ENCODE peak calls at places on chromosomes 11 and 22, in nine cellular contexts. Z, C, E, W, X, V, U, G and M are unnamed samples.

GRCh38 chr22:47034076-47034808 is 271.8 kb downstream of the TBC1D22A start:
- DNase-seq in W (peak; percentile 38), C (no peak), G (no peak), X (no peak), E (no peak), Z (no peak), V (no peak), U (peak; percentile 65), M (no peak)

GRCh38 chr11:36012410-36012809 is 68.5 kb downstream of the LDLRAD3 start:
- DNase-seq in U (no peak), G (peak; percentile 10), E (no peak), V (no peak), X (peak; percentile 65), C (no peak), W (no peak), Z (peak; percentile 75), M (no peak)

GRCh38 chr11:21561589-21561988 is 631.3 kb upstream of the ANO5 start:
- DNase-seq in U (no peak), V (no peak), W (no peak), E (no peak), Z (no peak), C (no peak), G (peak; percentile 72), X (no peak), M (no peak)

GRCh38 chr11:67433536-67434394 is 3.7 kb downstream of the PTPRCAP start:
- DNase-seq in W (peak; percentile 80), U (no peak), C (no peak), Z (no peak), G (no peak), V (no peak), E (no peak), X (no peak), M (no peak)

GRCh38 chr11:85889676-85890579 is 34.7 kb downstream of the CCDC83 start:
- DNase-seq in E (no peak), W (no peak), C (peak; percentile 72), G (peak; percentile 36), Z (peak; percentile 77), X (peak; percentile 84), U (no peak), V (no peak), M (no peak)

GRCh38 chr11:109978895-109979294 is 114.3 kb upstream of the ZC3H12C start:
- DNase-seq in Z (no peak), V (no peak), G (no peak), U (no peak), E (no peak), C (no peak), W (no peak), X (peak; percentile 11), M (no peak)

GRCh38 chr11:125359130-125359529 is 136.9 kb downstream of the FEZ1 start:
- DNase-seq in X (no peak), U (no peak), E (no peak), Z (no peak), C (no peak), V (no peak), G (no peak), W (no peak), M (no peak)

GRCh38 chr11:108117746-108118371 is 3.5 kb upstream of the ACAT1 start:
- DNase-seq in C (peak; percentile 52), U (no peak), X (peak; percentile 78), W (no peak), E (peak; percentile 38), Z (peak; percentile 81), V (no peak), G (peak; percentile 63), M (no peak)

GRCh38 chr11:119424775-119425174 is 1.8 kb upstream of the THY1 start:
- DNase-seq in C (no peak), Z (no peak), E (no peak), U (no peak), G (no peak), X (no peak), V (no peak), W (no peak), M (no peak)

GRCh38 chr11:76033699-76034098 is 172.6 kb downstream of the WNT11 start:
- DNase-seq in Z (no peak), W (no peak), V (no peak), U (no peak), C (no peak), E (no peak), G (no peak), X (no peak), M (no peak)

GRCh38 chr11:77065878-77066228 is 918 bp upstream of the CAPN5 start:
- DNase-seq in U (no peak), E (peak; percentile 48), G (no peak), W (no peak), Z (peak; percentile 73), V (no peak), X (peak; percentile 86), C (no peak), M (no peak)

GRCh38 chr11:62953811-62954210 is 31.0 kb downstream of the SLC22A6 start:
- DNase-seq in G (no peak), E (no peak), W (no peak), U (no peak), Z (peak; percentile 58), V (no peak), C (no peak), X (peak; percentile 60), M (no peak)

GRCh38 chr11:113449743-113450142 is 25.5 kb downstream of the DRD2 start:
- DNase-seq in Z (no peak), E (no peak), W (no peak), C (no peak), U (no peak), X (no peak), G (no peak), V (no peak), M (no peak)

GRCh38 chr11:122322369-122322768 is 206.4 kb upstream of the BLID start:
- DNase-seq in Z (peak; percentile 64), X (peak; percentile 78), U (no peak), W (no peak), E (no peak), V (no peak), G (no peak), C (no peak), M (no peak)

GRCh38 chr11:34180045-34180813 is 74.8 kb downstream of the NAT10 start:
- DNase-seq in G (no peak), C (no peak), X (no peak), V (no peak), U (no peak), W (no peak), Z (no peak), E (no peak), M (no peak)

GRCh38 chr11:68345776-68346728 is 33.7 kb downstream of the LRP5 start:
- DNase-seq in Z (no peak), W (no peak), V (no peak), U (no peak), X (peak; percentile 23), C (no peak), G (no peak), E (no peak), M (no peak)

GRCh38 chr11:114180301-114181055 is 115.7 kb upstream of the NNMT start:
- DNase-seq in G (peak; percentile 15), W (no peak), C (no peak), Z (peak; percentile 45), X (peak; percentile 36), U (no peak), E (peak; percentile 45), V (no peak), M (no peak)

GRCh38 chr11:96827164-96827563 is 437.4 kb downstream of the JRKL start:
- DNase-seq in W (no peak), G (peak; percentile 3), E (peak; percentile 47), Z (peak; percentile 64), X (peak; percentile 72), V (no peak), U (no peak), C (no peak), M (no peak)
- TF ChIP-seq CTCF in W (no peak), G (no peak), E (peak; percentile 51), Z (peak; percentile 40), X (peak; percentile 40), V (no peak), U (peak; percentile 38), C (no peak), M (no peak)

GRCh38 chr11:129819237-129819636 is 3.6 kb downstream of the TMEM45B start:
- DNase-seq in G (no peak), Z (no peak), V (no peak), U (no peak), X (no peak), E (no peak), C (no peak), W (no peak), M (no peak)
- TF ChIP-seq CTCF in G (no peak), Z (no peak), V (no peak), U (no peak), X (no peak), E (no peak), C (no peak), W (no peak), M (no peak)

GRCh38 chr22:32583921-32584335 is 109.3 kb downstream of the FBXO7 start:
- DNase-seq in U (no peak), Z (peak; percentile 27), X (peak; percentile 69), W (no peak), C (no peak), E (no peak), G (peak; percentile 52), V (no peak), M (no peak)
- TF ChIP-seq CTCF in U (no peak), Z (no peak), X (no peak), W (no peak), C (no peak), E (no peak), G (no peak), V (no peak), M (no peak)

GRCh38 chr11:79762271-79762935 is 321.6 kb upstream of the TENM4 start:
- DNase-seq in V (no peak), C (no peak), Z (no peak), E (peak; percentile 15), W (no peak), X (no peak), G (peak; percentile 5), U (no peak), M (no peak)
- TF ChIP-seq CTCF in V (no peak), C (no peak), Z (no peak), E (peak; percentile 47), W (no peak), X (no peak), G (no peak), U (no peak), M (no peak)

GRCh38 chr22:37001826-37002225 is 17.4 kb downstream of the TST start:
- DNase-seq in U (no peak), E (no peak), X (no peak), W (no peak), Z (no peak), G (no peak), C (no peak), V (no peak), M (no peak)
- TF ChIP-seq CTCF in U (no peak), E (no peak), X (no peak), W (no peak), Z (no peak), G (no peak), C (no peak), V (no peak), M (no peak)

DNA sequence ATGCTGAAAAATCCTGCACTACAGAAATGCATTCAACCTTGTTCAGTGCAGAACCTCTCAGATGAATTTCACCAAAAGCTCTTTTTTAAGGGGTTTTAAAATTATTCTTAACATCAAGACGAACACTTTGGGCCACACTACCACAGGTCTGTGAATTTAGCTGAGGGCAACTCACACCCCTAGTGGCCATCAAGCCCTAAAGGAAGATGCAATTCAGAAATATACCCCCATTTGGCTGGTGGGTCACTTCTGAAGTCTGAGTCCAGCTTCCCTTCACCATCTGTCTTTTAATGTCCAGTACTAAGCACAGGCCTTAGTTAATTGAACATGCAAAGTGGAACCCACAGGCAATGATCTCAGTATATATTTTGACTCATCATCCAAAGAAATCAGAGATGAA is 50.5 kb downstream of the FAM76B start:
- DNase-seq in U (no peak), V (no peak), X (no peak), W (no peak), G (no peak), Z (no peak), E (peak; percentile 8), C (no peak), M (no peak)
- TF ChIP-seq CTCF in U (peak; percentile 40), V (no peak), X (no peak), W (no peak), G (no peak), Z (peak; percentile 15), E (peak; percentile 48), C (no peak), M (no peak)